ENCODE peak calls at places on chromosomes 5 and 9, in eight cellular contexts. E is AG09309, A is H9, M is AG10803, K is neural crest cell, I is upper lobe of right lung, V is transverse colon, F is endothelial cell of umbilical vein. G is an unnamed sample.

GRCh38 chr5:113612060-113612496 is 98.6 kb downstream of the YTHDC2 start:
- DNase-seq in K (no peak), I (no peak), M (peak), A (no peak), E (no peak), V (no peak), F (peak), G (no peak)

GRCh38 chr9:79387091-79387490 is 184.7 kb upstream of the TLE4 start:
- DNase-seq in E (no peak), K (no peak), M (no peak), A (no peak), F (no peak), I (no peak), V (no peak), G (no peak)

GRCh38 chr5:143244000-143244736 is 159.3 kb downstream of the NR3C1 start:
- DNase-seq in F (peak), A (no peak), V (peak), E (peak), I (no peak), K (no peak), M (peak), G (no peak)

GRCh38 chr5:25119654-25120053 is 474.9 kb upstream of the CDH10 start:
- DNase-seq in A (no peak), V (no peak), E (no peak), M (peak), F (no peak), I (no peak), K (no peak), G (no peak)

GRCh38 chr5:24188196-24188595 is 456.6 kb downstream of the CDH10 start:
- DNase-seq in A (no peak), F (no peak), V (no peak), E (no peak), I (no peak), K (no peak), M (peak), G (no peak)

GRCh38 chr5:134438641-134439621 is 27.2 kb upstream of the CDKN2AIPNL start:
- DNase-seq in K (no peak), F (no peak), V (peak), I (peak), M (peak), E (peak), A (peak), G (no peak)

GRCh38 chr5:1476967-1477310 is 31.7 kb upstream of the SLC6A3 start:
- DNase-seq in E (no peak), A (no peak), M (no peak), K (no peak), F (no peak), I (peak), V (no peak), G (no peak)

GRCh38 chr9:125493384-125493783 is 213.6 kb downstream of the MAPKAP1 start:
- DNase-seq in M (no peak), V (peak), E (no peak), K (no peak), I (no peak), F (no peak), A (no peak), G (no peak)

GRCh38 chr5:68225188-68225910 is 9.8 kb downstream of the PIK3R1 start:
- DNase-seq in A (no peak), F (peak), E (peak), V (peak), K (no peak), I (no peak), M (peak), G (no peak)

GRCh38 chr9:36301227-36301626 is 43.0 kb upstream of the GNE start:
- DNase-seq in E (no peak), V (no peak), K (no peak), A (no peak), F (no peak), M (no peak), I (no peak), G (no peak)

GRCh38 chr9:133516256-133516960 is 8.4 kb downstream of the MYMK start:
- DNase-seq in E (no peak), I (no peak), M (no peak), V (no peak), A (no peak), K (no peak), F (no peak), G (no peak)

GRCh38 chr5:13536921-13537320 is 407.6 kb downstream of the DNAH5 start:
- DNase-seq in I (no peak), M (peak), F (no peak), K (no peak), A (no peak), V (no peak), E (no peak), G (no peak)

GRCh38 chr9:131731237-131731995 is 8.5 kb downstream of the RAPGEF1 start:
- DNase-seq in I (no peak), K (no peak), E (no peak), V (no peak), F (peak), M (no peak), A (no peak), G (no peak)

GRCh38 chr5:14873093-14873492 is 1.5 kb upstream of the ANKH start:
- DNase-seq in F (no peak), K (no peak), M (no peak), A (no peak), E (no peak), I (no peak), V (no peak), G (no peak)

GRCh38 chr9:114034176-114034575 is 43.9 kb downstream of the AMBP start:
- DNase-seq in V (no peak), F (no peak), K (no peak), A (no peak), M (no peak), I (no peak), E (no peak), G (no peak)

GRCh38 chr5:167840736-167841135 is 450.7 kb upstream of the WWC1 start:
- DNase-seq in M (peak), K (no peak), V (no peak), E (no peak), I (no peak), A (no peak), F (no peak), G (no peak)

GRCh38 chr5:16271851-16272250 is 92.3 kb upstream of the MARCHF11 start:
- DNase-seq in F (no peak), M (no peak), A (no peak), I (no peak), V (no peak), E (no peak), K (no peak), G (no peak)

GRCh38 chr5:35671516-35671915 is 53.9 kb downstream of the SPEF2 start:
- DNase-seq in V (no peak), A (no peak), I (no peak), M (peak), F (no peak), K (no peak), E (no peak), G (no peak)

GRCh38 chr5:93257616-93258015 is 323.4 kb downstream of the NR2F1-AS1 start:
- DNase-seq in A (no peak), I (no peak), V (no peak), F (no peak), M (peak), E (no peak), K (no peak), G (no peak)

GRCh38 chr5:15604986-15605385 is 105.0 kb downstream of the FBXL7 start:
- DNase-seq in E (no peak), M (peak), K (no peak), V (no peak), A (no peak), F (no peak), I (no peak), G (no peak)

GRCh38 chr9:73553295-73553694 is 401.6 kb downstream of the ANXA1 start:
- DNase-seq in K (no peak), V (no peak), F (no peak), M (no peak), I (no peak), A (no peak), E (no peak), G (no peak)

GRCh38 chr9:85377751-85378289 is 363.9 kb downstream of the AGTPBP1 start:
- DNase-seq in A (no peak), K (no peak), I (no peak), M (no peak), F (no peak), V (no peak), E (no peak), G (no peak)

GRCh38 chr5:97735209-97735608 is 552.2 kb upstream of the RIOK2 start:
- DNase-seq in E (peak), I (no peak), V (no peak), M (peak), A (no peak), F (peak), K (no peak), G (no peak)

GRCh38 chr5:53431665-53432064 is 48.8 kb upstream of the FST start:
- DNase-seq in E (no peak), A (no peak), F (no peak), K (no peak), I (no peak), M (peak), V (no peak), G (no peak)

GRCh38 chr9:137973829-137974416 is 96.3 kb downstream of the CACNA1B start:
- DNase-seq in M (no peak), K (no peak), F (no peak), V (no peak), E (no peak), A (no peak), I (peak), G (no peak)

GRCh38 chr9:129175825-129176633 is 2.0 kb downstream of the IER5L start:
- DNase-seq in I (peak), A (peak), M (peak), E (peak), K (peak), F (peak), V (peak), G (peak)

GRCh38 chr9:129570450-129571297 is 50.2 kb downstream of the C9orf50 start:
- DNase-seq in E (peak), F (no peak), K (no peak), A (peak), M (peak), V (peak), I (no peak), G (no peak)

GRCh38 chr5:78576376-78576775 is 72.2 kb downstream of the LHFPL2 start:
- DNase-seq in E (no peak), A (no peak), F (no peak), M (no peak), V (no peak), I (no peak), K (no peak), G (no peak)

GRCh38 chr5:179261301-179262125 is 83.7 kb downstream of the ADAMTS2 start:
- DNase-seq in E (no peak), I (peak), V (no peak), M (peak), A (peak), F (no peak), K (peak), G (peak)
- TF ChIP-seq CTCF in E (peak), I (peak), V (no peak), M (peak), A (peak), F (no peak), K (peak), G (peak)

GRCh38 chr9:37395229-37395628 is 27.3 kb upstream of the GRHPR start:
- DNase-seq in I (no peak), V (no peak), E (no peak), M (no peak), K (no peak), F (no peak), A (no peak), G (no peak)

GRCh38 chr9:37392272-37392671 is 30.2 kb upstream of the GRHPR start:
- DNase-seq in K (no peak), I (no peak), F (no peak), M (no peak), A (peak), E (no peak), V (no peak), G (no peak)

GRCh38 chr9:37386988-37387387 is 35.5 kb upstream of the GRHPR start:
- DNase-seq in F (no peak), M (peak), K (no peak), E (no peak), I (no peak), A (no peak), V (no peak), G (no peak)

GRCh38 chr9:37395663-37396062 is 26.8 kb upstream of the GRHPR start:
- DNase-seq in M (no peak), K (no peak), I (no peak), E (no peak), V (no peak), F (no peak), A (no peak), G (no peak)

DNA sequence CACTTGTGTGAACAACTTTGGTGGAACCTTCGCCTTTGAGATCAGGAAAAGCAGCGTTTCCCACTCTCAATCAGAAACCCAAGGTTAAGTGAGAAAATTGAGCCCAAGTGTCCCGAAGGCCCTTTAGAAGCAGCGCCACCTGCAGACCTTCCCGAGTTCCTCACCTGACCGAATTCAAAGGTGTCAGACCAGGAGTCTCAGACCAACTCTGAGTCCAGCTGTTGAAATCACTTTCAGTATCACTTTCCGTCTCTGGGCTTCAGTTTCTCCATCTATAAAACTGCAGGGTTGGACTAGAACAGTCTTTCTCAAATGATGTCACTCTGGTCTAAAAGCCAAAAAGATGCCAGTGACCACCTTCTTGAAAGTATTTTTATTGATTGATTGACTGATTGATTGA is 31.7 kb upstream of the GRHPR start:
- DNase-seq in A (peak), V (peak), E (no peak), I (no peak), M (no peak), K (no peak), F (no peak), G (no peak)
- TF ChIP-seq CTCF in A (peak), V (peak), E (peak), I (peak), M (peak), K (peak), F (peak), G (peak)

GRCh38 chr9:23088932-23089364 is 642.3 kb downstream of the DMRTA1 start:
- DNase-seq in K (peak), I (no peak), V (no peak), E (no peak), F (peak), A (peak), M (peak), G (no peak)
- TF ChIP-seq CTCF in K (peak), I (no peak), V (no peak), E (no peak), F (peak), A (peak), M (peak), G (peak)

DNA sequence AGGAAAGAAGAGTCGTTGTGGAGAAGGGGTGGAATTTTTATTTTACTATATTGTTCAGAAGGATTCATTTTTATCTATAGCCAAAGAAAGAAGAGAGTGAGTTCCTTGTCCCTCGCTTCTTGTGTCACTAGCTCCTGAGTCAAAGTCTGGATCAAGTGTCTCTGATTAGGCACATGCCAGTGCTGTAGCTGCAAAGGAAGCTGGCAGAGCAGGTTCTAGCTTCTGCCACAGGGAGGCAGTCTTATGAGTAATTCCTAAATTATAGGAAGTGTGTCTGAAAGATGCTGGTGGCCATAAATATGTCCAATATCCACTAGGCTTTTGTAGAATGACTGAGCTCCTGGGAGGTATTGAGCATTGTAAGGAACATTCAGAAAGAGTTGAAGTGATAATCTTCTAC is 84.7 kb downstream of the DOCK2 start:
- DNase-seq in K (no peak), F (no peak), M (no peak), V (no peak), A (no peak), I (no peak), E (no peak), G (no peak)
- TF ChIP-seq CTCF in K (no peak), F (no peak), M (no peak), V (no peak), A (peak), I (no peak), E (no peak), G (peak)

GRCh38 chr5:179554981-179555380 is 4.6 kb downstream of the RUFY1 start:
- DNase-seq in M (no peak), K (no peak), F (no peak), A (no peak), I (no peak), E (no peak), V (no peak), G (no peak)

GRCh38 chr5:179549973-179550510 is 312 bp upstream of the RUFY1 start:
- DNase-seq in F (peak), E (no peak), K (no peak), V (no peak), I (no peak), A (no peak), M (no peak), G (no peak)

GRCh38 chr5:179553006-179553405 is 2.7 kb downstream of the RUFY1 start:
- DNase-seq in A (no peak), K (no peak), E (no peak), M (no peak), I (no peak), F (no peak), V (no peak), G (no peak)

GRCh38 chr5:179553875-179554274 is 3.5 kb downstream of the RUFY1 start:
- DNase-seq in F (peak), I (no peak), K (no peak), V (no peak), M (peak), E (no peak), A (peak), G (no peak)

GRCh38 chr5:179550511-179551342 is at the start of gene RUFY1:
- DNase-seq in M (peak), I (peak), F (peak), A (peak), V (peak), E (no peak), K (peak), G (peak)
- TF ChIP-seq CTCF in M (no peak), I (no peak), F (no peak), A (no peak), V (no peak), E (no peak), K (no peak), G (no peak)

G was measured in type B pancreatic cell.